ENCODE peak calls at places on chromosomes 1 and 21, in seven cellular contexts. P is activated naive CD4-positive, alpha-beta T cell treated with anti-CD3 and anti-CD28 coated beads, Interleukin-2, amount 50 U/mL, for 16 hours; Z is ACHN; E is activated CD4-positive, alpha-beta T cell treated with anti-CD3 and anti-CD28 coated beads, Interleukin-2, amount 10 ng/mL, durations not matched to agents 7 days and 5 days; H is MV-4-11; C is T-cell; M is stimulated activated CD4-positive, alpha-beta T cell treated with anti-CD3 and anti-CD28 coated beads, Interleukin-2, amount 100 ng/mL, for 48 hours. G is an unnamed sample.

GRCh38 chr1:9400425-9401079 is 107.9 kb downstream of the SPSB1 start:
- DNase-seq in M (no peak), P (peak), C (peak), Z (peak), E (peak), H (no peak), G (no peak)

GRCh38 chr1:185139231-185139630 is 17.5 kb downstream of the TRMT1L start:
- DNase-seq in Z (no peak), H (no peak), M (no peak), P (no peak), C (no peak), E (no peak), G (no peak)

GRCh38 chr1:24130385-24130784 is 12.6 kb downstream of the IL22RA1 start:
- DNase-seq in H (no peak), C (no peak), Z (no peak), E (no peak), M (no peak), P (no peak), G (no peak)

GRCh38 chr1:15680131-15680530 is 4.0 kb upstream of the PLEKHM2 start:
- DNase-seq in Z (peak), H (no peak), P (no peak), M (no peak), C (no peak), E (no peak), G (no peak)

GRCh38 chr1:6960291-6960758 is 175.1 kb downstream of the CAMTA1 start:
- DNase-seq in P (no peak), C (no peak), M (no peak), Z (no peak), H (no peak), E (no peak), G (no peak)

GRCh38 chr1:58814251-58815068 is 30.6 kb upstream of the JUN start:
- DNase-seq in E (no peak), P (peak), H (no peak), M (no peak), Z (no peak), C (no peak), G (no peak)

GRCh38 chr1:22343456-22344426 is 107.9 kb upstream of the ZBTB40 start:
- DNase-seq in P (no peak), Z (no peak), E (no peak), H (no peak), C (no peak), M (no peak), G (no peak)

GRCh38 chr1:15417365-15417934 is 7.8 kb downstream of the EFHD2 start:
- DNase-seq in E (peak), H (peak), Z (peak), C (peak), P (peak), M (peak), G (no peak)

GRCh38 chr1:113941245-113941559 is 12.1 kb downstream of the HIPK1 start:
- DNase-seq in P (no peak), Z (no peak), M (no peak), H (no peak), C (no peak), E (no peak), G (no peak)

GRCh38 chr1:147738739-147739476 is 21.5 kb downstream of the GJA5 start:
- DNase-seq in H (no peak), M (no peak), P (no peak), C (no peak), E (no peak), Z (no peak), G (no peak)

GRCh38 chr1:199084293-199084692 is 445.5 kb downstream of the PTPRC start:
- DNase-seq in H (peak), E (no peak), C (no peak), P (no peak), Z (no peak), M (no peak), G (no peak)

GRCh38 chr1:242184955-242185354 is 186.1 kb upstream of the MAP1LC3C start:
- DNase-seq in C (no peak), H (no peak), Z (no peak), E (no peak), M (no peak), P (no peak), G (no peak)

GRCh38 chr1:156140879-156141707 is 12.3 kb upstream of the SEMA4A start:
- DNase-seq in M (peak), C (peak), H (no peak), Z (no peak), E (peak), P (peak), G (peak)

GRCh38 chr21:46063734-46064680 is 33.9 kb upstream of the COL6A2 start:
- DNase-seq in M (no peak), C (no peak), E (no peak), P (no peak), H (no peak), Z (no peak), G (no peak)

GRCh38 chr1:20265243-20265642 is 25.4 kb upstream of the VWA5B1 start:
- DNase-seq in E (no peak), Z (no peak), P (no peak), H (no peak), M (no peak), C (no peak), G (no peak)

GRCh38 chr1:201215531-201216357 is 25.1 kb downstream of the IGFN1 start:
- DNase-seq in M (no peak), Z (no peak), P (no peak), C (no peak), H (no peak), E (no peak), G (no peak)

GRCh38 chr1:216750031-216750627 is 26.9 kb upstream of the ESRRG start:
- DNase-seq in E (no peak), Z (peak), H (peak), M (no peak), C (no peak), P (no peak), G (no peak)

GRCh38 chr1:160739098-160739511 is at the start of gene SLAMF7:
- DNase-seq in P (peak), C (peak), Z (no peak), M (no peak), H (peak), E (peak), G (peak)

GRCh38 chr1:53470155-53470554 is 11.0 kb downstream of the DMRTB1 start:
- DNase-seq in C (no peak), P (no peak), H (no peak), E (no peak), Z (no peak), M (no peak), G (no peak)

G was measured in activated naive CD8-positive, alpha-beta T cell treated with anti-CD3 and anti-CD28 coated beads for 36 hours.